ENCODE peak calls at places on chromosomes 5 and 9, in four cellular contexts. H, F, P and A are unnamed samples. For H3K36me3, the result is how much of the 10 kb centered on the place peaks cover.

GRCh38 chr9:76107487-76107886 is 217.0 kb downstream of the PCSK5 start:
- DNase-seq in P (no peak), F (no peak), H (no peak), A (no peak)

GRCh38 chr5:152592416-152592815 is 187.3 kb upstream of the NMUR2 start:
- DNase-seq in P (no peak), H (no peak), F (no peak), A (no peak)

GRCh38 chr5:158676642-158677489 is 422.9 kb downstream of the EBF1 start:
- DNase-seq in F (no peak), H (no peak), P (no peak), A (no peak)

GRCh38 chr9:126523621-126524111 is 90.1 kb upstream of the LMX1B start:
- DNase-seq in H (no peak), P (no peak), F (no peak), A (no peak)

GRCh38 chr5:178338750-178339144 is 106.1 kb upstream of the PHYKPL start:
- DNase-seq in P (no peak), H (no peak), F (no peak), A (no peak)

GRCh38 chr5:180332051-180332517 is 21.1 kb downstream of the GFPT2 start:
- DNase-seq in P (no peak), F (no peak), H (no peak), A (no peak)

GRCh38 chr5:135462304-135462703 is 10.2 kb upstream of the TIFAB start:
- DNase-seq in P (no peak), F (peak), H (no peak), A (no peak)

GRCh38 chr9:14992516-14992915 is 82.3 kb upstream of the FREM1 start:
- DNase-seq in F (no peak), H (no peak), P (no peak), A (no peak)

GRCh38 chr9:127065592-127065991 is 56.8 kb downstream of the ANGPTL2 start:
- DNase-seq in H (no peak), F (no peak), P (no peak), A (no peak)

GRCh38 chr5:79263290-79263689 is 27.4 kb downstream of the JMY start:
- DNase-seq in H (no peak), F (no peak), P (no peak), A (no peak)

GRCh38 chr9:95062601-95063065 is 254.9 kb downstream of the FANCC start:
- DNase-seq in H (no peak), F (no peak), P (no peak), A (no peak)

GRCh38 chr9:95061916-95062600 is 255.5 kb downstream of the FANCC start:
- DNase-seq in F (no peak), H (no peak), P (no peak), A (no peak)

GRCh38 chr9:95060916-95061315 is 256.6 kb downstream of the FANCC start:
- DNase-seq in F (no peak), H (no peak), P (no peak), A (no peak)

GRCh38 chr9:95065224-95065623 is 252.3 kb downstream of the FANCC start:
- DNase-seq in H (no peak), P (no peak), F (no peak), A (no peak)

DNA sequence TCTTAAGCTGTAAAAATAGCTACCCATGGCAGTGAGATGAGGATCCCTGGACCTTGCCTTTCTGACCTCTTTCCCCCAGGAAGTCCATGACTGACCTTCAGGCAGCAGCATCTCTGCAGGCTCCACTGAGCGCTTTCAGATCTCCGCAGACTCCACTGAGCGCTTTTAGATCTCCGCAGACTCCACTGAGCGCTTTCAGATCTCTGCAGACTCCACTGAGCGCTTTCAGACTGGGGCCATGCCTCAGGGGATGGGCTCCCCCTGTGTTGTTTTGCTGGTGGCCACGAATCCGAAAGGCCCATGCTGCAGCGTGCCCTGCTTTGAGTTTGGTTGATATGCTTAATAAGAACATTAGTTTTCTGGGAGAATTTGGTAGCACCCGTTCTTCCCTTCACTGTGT is 254.2 kb downstream of the FANCC start:
- DNase-seq in H (no peak), P (no peak), F (no peak), A (no peak)
- H3K36me3 ChIP-seq in H (half or more), P (under half), F (half or more), A (under half)

GRCh38 chr9:131984564-131984963 is 95.1 kb downstream of the MED27 start:
- DNase-seq in F (no peak), H (no peak), P (no peak), A (no peak)

GRCh38 chr9:131982683-131983239 is 96.9 kb downstream of the MED27 start:
- DNase-seq in P (no peak), F (no peak), H (no peak), A (peak)

GRCh38 chr9:131986576-131986975 is 93.1 kb downstream of the MED27 start:
- DNase-seq in F (no peak), P (peak), H (no peak), A (no peak)

GRCh38 chr9:131987232-131987631 is 92.4 kb downstream of the MED27 start:
- DNase-seq in F (no peak), H (no peak), P (no peak), A (no peak)

DNA sequence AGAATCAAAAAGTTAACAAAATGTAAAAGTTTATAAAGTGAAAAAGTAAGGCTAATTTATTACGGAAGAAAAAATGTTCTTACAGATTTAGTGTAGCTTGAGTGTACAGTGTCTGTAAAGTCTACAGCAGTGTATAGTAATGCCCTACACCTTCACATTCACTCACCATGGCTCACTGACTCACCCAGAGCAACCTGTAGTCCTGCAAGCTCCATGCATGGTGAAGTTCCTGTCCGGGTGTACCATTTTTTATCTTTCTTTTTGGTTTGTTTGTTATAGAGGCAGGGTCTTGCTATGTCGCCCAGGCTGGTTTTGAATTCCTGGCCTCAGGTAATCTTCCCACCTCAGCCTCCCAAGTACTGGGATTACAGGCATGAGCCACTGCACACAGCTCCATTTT is 93.6 kb downstream of the MED27 start:
- DNase-seq in P (no peak), H (no peak), F (no peak), A (no peak)
- H3K36me3 ChIP-seq in P (under half), H (under half), F (under half), A (under half)

GRCh38 chr9:2107906-2108451 is 92.8 kb downstream of the SMARCA2 start:
- DNase-seq in H (no peak), P (no peak), F (no peak), A (no peak)
- H3K36me3 ChIP-seq in H (half or more), P (under half), F (under half), A (under half)

GRCh38 chr5:68279960-68280359 is 64.4 kb downstream of the PIK3R1 start:
- DNase-seq in H (no peak), F (no peak), P (no peak), A (no peak)
- H3K36me3 ChIP-seq in H (half or more), F (under half), P (under half), A (under half)

DNA sequence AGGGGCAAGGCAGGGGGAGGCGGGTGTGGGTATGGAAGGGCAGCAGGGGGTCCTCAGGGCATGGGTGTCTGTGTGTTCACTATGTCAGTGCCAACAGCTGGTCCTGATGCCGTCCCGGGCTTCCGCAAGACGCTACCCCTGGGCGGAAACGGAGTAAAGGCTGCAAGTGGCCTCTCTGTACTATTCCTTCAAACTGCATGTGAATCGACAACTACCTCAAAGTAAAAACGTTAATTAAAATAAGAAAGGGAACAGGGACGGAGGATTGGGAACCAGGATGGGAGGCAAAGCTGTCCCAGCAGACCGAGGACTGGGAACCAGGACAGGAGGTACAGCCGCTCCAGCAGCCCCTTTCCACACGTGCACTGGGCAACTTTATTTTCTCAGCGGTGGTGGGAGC is 173.3 kb downstream of the OLFM1 start:
- DNase-seq in H (no peak), F (no peak), P (no peak), A (no peak)
- H3K36me3 ChIP-seq in H (under half), F (under half), P (under half), A (under half)

DNA sequence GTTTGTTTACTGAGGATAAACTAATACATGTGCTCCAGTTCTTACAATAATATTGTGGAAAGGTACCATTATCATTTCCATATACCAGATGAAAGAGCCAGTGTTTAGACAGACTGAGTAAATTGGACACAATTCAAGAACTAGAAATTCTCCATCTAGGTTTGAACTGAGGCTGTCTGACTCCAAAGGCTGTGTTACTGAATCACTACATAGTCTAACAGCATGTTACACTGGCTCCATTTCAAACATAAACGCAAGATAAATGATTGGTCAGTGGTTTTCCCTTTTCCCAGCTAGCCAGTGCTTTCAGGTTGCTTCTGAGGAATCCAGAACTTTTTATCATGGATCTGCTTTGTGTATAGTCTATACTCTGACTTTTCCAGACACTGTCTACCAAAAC is 8.1 kb downstream of the SPDL1 start:
- DNase-seq in P (no peak), H (no peak), F (no peak), A (no peak)
- H3K36me3 ChIP-seq in P (half or more), H (half or more), F (half or more), A (under half)

DNA sequence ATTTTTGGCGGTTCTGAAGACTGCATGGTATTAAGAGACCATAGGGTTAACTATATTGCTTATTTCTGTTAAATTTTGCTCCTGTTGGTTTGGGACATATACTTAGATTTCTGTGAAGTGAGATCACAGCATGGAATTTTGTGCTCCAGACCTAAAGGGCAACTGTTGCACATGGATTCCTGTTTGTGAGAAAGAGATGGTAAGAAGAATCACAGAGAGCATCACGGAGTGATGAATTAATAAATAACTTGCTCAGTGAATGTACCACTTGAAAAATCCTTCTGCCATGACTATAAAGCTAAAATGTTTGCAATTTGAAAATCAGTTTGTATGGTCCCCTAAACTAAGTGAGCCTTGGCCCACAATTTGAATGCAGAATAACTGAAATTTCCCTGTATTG is 4.5 kb downstream of the PSAT1 start:
- DNase-seq in P (no peak), H (no peak), F (no peak), A (no peak)
- H3K36me3 ChIP-seq in P (under half), H (under half), F (half or more), A (under half)